ENCODE peak calls at places on chromosomes 13 and 19, in eight cellular contexts. R is HAP-1; W is mucosa of descending colon; Z is CD4-positive, CD25-positive, alpha-beta regulatory T cell; T is iPS DF 6.9; U is ascending aorta; E is cardiac fibroblast; D is left ventricle myocardium inferior. L is an unnamed sample.

GRCh38 chr13:95559100-95559499 is 6.6 kb downstream of the CLDN10 start:
- DNase-seq in R (no peak), W (no peak), Z (no peak), T (no peak), U (no peak), E (no peak), D (no peak), L (no peak)

GRCh38 chr13:100363874-100364273 is 224.7 kb downstream of the GGACT start:
- DNase-seq in R (no peak), W (no peak), Z (no peak), T (no peak), U (no peak), E (peak; percentile 53), D (no peak), L (no peak)

GRCh38 chr13:99386911-99387788 is 80.0 kb upstream of the GPR183 start:
- DNase-seq in R (no peak), W (peak; percentile 80), Z (peak; percentile 60), T (peak; percentile 74), U (peak; percentile 74), E (peak; percentile 46), D (peak; percentile 45), L (peak; percentile 75)

GRCh38 chr13:19984430-19985218 is 26.1 kb downstream of the ZMYM2 start:
- DNase-seq in R (peak; percentile 20), W (no peak), Z (peak; percentile 5), T (no peak), U (no peak), E (peak; percentile 68), D (no peak), L (no peak)

GRCh38 chr13:21012211-21012610 is 49.2 kb downstream of the LATS2 start:
- DNase-seq in R (no peak), W (no peak), Z (no peak), T (no peak), U (no peak), E (no peak), D (no peak), L (no peak)

GRCh38 chr13:111632906-111633305 is 312.5 kb downstream of the TEX29 start:
- DNase-seq in R (no peak), W (no peak), Z (no peak), T (peak; percentile 48), U (no peak), E (no peak), D (no peak), L (no peak)

GRCh38 chr19:55544776-55545439 is 435 bp downstream of the SBK3 start:
- DNase-seq in R (no peak), W (peak; percentile 36), Z (no peak), T (no peak), U (no peak), E (no peak), D (no peak), L (no peak)

GRCh38 chr13:33692531-33692930 is 125.4 kb upstream of the RFC3 start:
- DNase-seq in R (no peak), W (no peak), Z (no peak), T (no peak), U (no peak), E (no peak), D (no peak), L (no peak)

GRCh38 chr13:81726037-81726726 is 1385.3 kb upstream of the SPRY2 start:
- DNase-seq in R (no peak), W (no peak), Z (no peak), T (no peak), U (no peak), E (no peak), D (no peak), L (no peak)

GRCh38 chr19:48858984-48859710 is 9.3 kb downstream of the PLEKHA4 start:
- DNase-seq in R (peak; percentile 53), W (peak; percentile 83), Z (peak; percentile 72), T (no peak), U (no peak), E (no peak), D (peak; percentile 40), L (peak; percentile 77)
- H3K4me3 ChIP-seq in R (peak overlapping the region; percentile 35), W (no peak overlapping the region), Z (peak overlapping the region; percentile 84), T (no peak overlapping the region), U (no peak overlapping the region), E (no peak overlapping the region), D (peak overlapping the region; percentile 32), L (peak overlapping the region; percentile 81)

DNA sequence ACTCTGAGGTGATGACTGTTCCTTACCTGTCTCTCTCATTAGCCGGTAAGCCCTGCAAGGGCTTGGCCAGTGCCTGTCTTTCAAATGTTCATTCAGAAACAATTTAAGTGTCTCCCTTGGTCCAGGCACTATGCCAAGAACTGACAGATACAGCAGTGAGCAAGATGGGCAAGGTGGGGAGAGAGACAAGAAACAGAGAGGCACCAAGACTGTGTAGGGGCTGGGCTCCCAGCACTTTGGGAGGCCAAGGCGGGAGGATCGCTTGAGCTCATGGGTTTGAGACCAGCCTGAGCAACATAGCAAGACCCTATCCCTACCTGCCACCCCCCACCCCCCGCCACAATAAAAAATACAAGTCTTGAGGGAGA is 1.3 kb upstream of the CCNE1 start:
- DNase-seq in R (no peak), W (no peak), Z (no peak), T (no peak), U (no peak), E (peak; percentile 31), D (no peak), L (no peak)
- H3K4me3 ChIP-seq in R (peak overlapping the region; percentile 44), W (no peak overlapping the region), Z (no peak overlapping the region), T (no peak overlapping the region), U (no peak overlapping the region), E (no peak overlapping the region), D (peak overlapping the region; percentile 73), L (no peak overlapping the region)

GRCh38 chr19:53394522-53394973 is 401 bp upstream of the ZNF765 start:
- DNase-seq in R (no peak), W (peak; percentile 64), Z (no peak), T (peak; percentile 22), U (peak; percentile 77), E (no peak), D (peak; percentile 64), L (no peak)
- H3K4me3 ChIP-seq in R (peak overlapping the region; percentile 78), W (peak overlapping the region; percentile 45), Z (peak overlapping the region; percentile 64), T (peak overlapping the region; percentile 96), U (peak overlapping the region; percentile 65), E (peak overlapping the region; percentile 80), D (peak overlapping the region; percentile 93), L (peak overlapping the region; percentile 94)

DNA sequence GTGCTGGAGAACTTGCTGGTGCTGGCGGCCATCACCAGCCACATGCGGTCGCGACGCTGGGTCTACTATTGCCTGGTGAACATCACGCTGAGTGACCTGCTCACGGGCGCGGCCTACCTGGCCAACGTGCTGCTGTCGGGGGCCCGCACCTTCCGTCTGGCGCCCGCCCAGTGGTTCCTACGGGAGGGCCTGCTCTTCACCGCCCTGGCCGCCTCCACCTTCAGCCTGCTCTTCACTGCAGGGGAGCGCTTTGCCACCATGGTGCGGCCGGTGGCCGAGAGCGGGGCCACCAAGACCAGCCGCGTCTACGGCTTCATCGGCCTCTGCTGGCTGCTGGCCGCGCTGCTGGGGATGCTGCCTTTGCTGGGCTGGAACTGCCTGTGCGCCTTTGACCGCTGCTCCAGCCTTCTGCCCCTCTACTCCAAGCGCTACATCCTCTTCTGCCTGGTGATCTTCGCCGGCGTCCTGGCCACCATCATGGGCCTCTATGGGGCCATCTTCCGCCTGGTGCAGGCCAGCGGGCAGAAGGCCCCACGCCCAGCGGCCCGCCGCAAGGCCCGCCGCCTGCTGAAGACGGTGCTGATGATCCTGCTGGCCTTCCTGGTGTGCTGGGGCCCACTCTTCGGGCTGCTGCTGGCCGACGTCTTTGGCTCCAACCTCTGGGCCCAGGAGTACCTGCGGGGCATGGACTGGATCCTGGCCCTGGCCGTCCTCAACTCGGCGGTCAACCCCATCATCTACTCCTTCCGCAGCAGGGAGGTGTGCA is 587 bp downstream of the S1PR4 start:
- DNase-seq in R (no peak), W (no peak), Z (no peak), T (no peak), U (no peak), E (no peak), D (no peak), L (no peak)
- H3K4me3 ChIP-seq in R (no peak overlapping the region), W (peak overlapping the region; percentile 1), Z (peak overlapping the region; percentile 94), T (no peak overlapping the region), U (no peak overlapping the region), E (no peak overlapping the region), D (peak overlapping the region; percentile 33), L (peak overlapping the region; percentile 94)

GRCh38 chr19:52066258-52066866 is 17.7 kb upstream of the ZNF432 start:
- DNase-seq in R (no peak), W (no peak), Z (no peak), T (no peak), U (no peak), E (no peak), D (no peak), L (no peak)
- H3K4me3 ChIP-seq in R (no peak overlapping the region), W (no peak overlapping the region), Z (peak overlapping the region; percentile 21), T (no peak overlapping the region), U (peak overlapping the region; percentile 1), E (no peak overlapping the region), D (no peak overlapping the region), L (peak overlapping the region; percentile 7)

L was measured in CD8-positive, alpha-beta memory T cell.